ENCODE peak calls at places on chromosomes 7 and 10, in five cellular contexts. V is lung, N is astrocyte of the spinal cord, B is cardiac muscle cell, C is ascending aorta. M is an unnamed sample.

GRCh38 chr10:75765705-75766104 is 334.3 kb downstream of the LRMDA start:
- DNase-seq in B (no peak), C (no peak), V (no peak), N (no peak), M (no peak)

GRCh38 chr7:120512701-120513100 is 239.7 kb downstream of the KCND2 start:
- DNase-seq in C (no peak), V (no peak), N (no peak), B (no peak), M (no peak)

GRCh38 chr7:106126170-106126938 is 14.2 kb upstream of the SYPL1 start:
- DNase-seq in N (peak; percentile 55), C (no peak), B (peak; percentile 71), V (peak; percentile 42), M (no peak)

GRCh38 chr10:13993169-13993568 is 337.6 kb downstream of the FRMD4A start:
- DNase-seq in C (peak; percentile 62), N (peak; percentile 71), V (no peak), B (peak; percentile 93), M (no peak)

GRCh38 chr7:25014735-25015134 is 34.8 kb upstream of the OSBPL3 start:
- DNase-seq in N (peak; percentile 70), C (no peak), V (no peak), B (peak; percentile 83), M (no peak)

GRCh38 chr7:104793066-104793465 is 220.9 kb upstream of the KMT2E start:
- DNase-seq in V (no peak), N (no peak), C (no peak), B (peak; percentile 7), M (no peak)

GRCh38 chr7:145168879-145169278 is 333.0 kb upstream of the TPK1 start:
- DNase-seq in V (no peak), N (no peak), B (no peak), C (no peak), M (no peak)

GRCh38 chr10:70729763-70730357 is 55.3 kb downstream of the TBATA start:
- DNase-seq in B (peak; percentile 49), C (no peak), V (no peak), N (no peak), M (no peak)

GRCh38 chr10:92544296-92544695 is 29.6 kb downstream of the IDE start:
- DNase-seq in N (peak; percentile 6), V (no peak), B (peak; percentile 66), C (no peak), M (peak; percentile 30)

GRCh38 chr10:53463539-53463938 is 691.0 kb upstream of the MBL2 start:
- DNase-seq in B (no peak), C (no peak), V (no peak), N (no peak), M (no peak)

GRCh38 chr7:105743351-105743812 is 133.0 kb downstream of the ATXN7L1 start:
- DNase-seq in N (no peak), C (no peak), B (no peak), V (no peak), M (peak; percentile 46)

GRCh38 chr7:135745702-135746312 is 2.8 kb downstream of the FAM180A start:
- DNase-seq in C (peak; percentile 96), V (no peak), N (peak; percentile 94), B (peak; percentile 95), M (no peak)

GRCh38 chr10:98135222-98135899 is 904 bp downstream of the R3HCC1L start:
- DNase-seq in V (no peak), N (no peak), C (no peak), B (no peak), M (peak; percentile 32)

GRCh38 chr10:119542357-119542989 is at the start of gene RGS10:
- DNase-seq in N (peak; percentile 70), C (peak; percentile 82), B (peak; percentile 84), V (peak; percentile 69), M (peak; percentile 91)

GRCh38 chr10:132977076-132977475 is 34.7 kb upstream of the CFAP46 start:
- DNase-seq in V (no peak), C (no peak), B (no peak), N (no peak), M (no peak)

GRCh38 chr10:86951184-86951761 is 6.1 kb downstream of the MMRN2 start:
- DNase-seq in C (peak; percentile 40), N (no peak), V (no peak), B (no peak), M (no peak)

GRCh38 chr10:71773221-71773971 is at the start of gene VSIR:
- DNase-seq in V (peak; percentile 92), B (peak; percentile 88), N (peak; percentile 60), C (peak; percentile 96), M (peak; percentile 88)

GRCh38 chr7:50641442-50642405 is 76.5 kb upstream of the DDC start:
- DNase-seq in N (no peak), B (no peak), V (peak; percentile 26), C (no peak), M (no peak)

GRCh38 chr7:159197066-159197975 is 52.7 kb upstream of the VIPR2 start:
- DNase-seq in C (no peak), N (no peak), V (no peak), B (no peak), M (no peak)

GRCh38 chr7:131197920-131198610 is 129.6 kb upstream of the MKLN1 start:
- DNase-seq in N (peak; percentile 64), C (no peak), B (no peak), V (no peak), M (no peak)

GRCh38 chr7:26062240-26062603 is 89.8 kb upstream of the NFE2L3 start:
- DNase-seq in C (no peak), N (no peak), B (no peak), V (no peak), M (no peak)

GRCh38 chr7:12731775-12732174 is 44.3 kb downstream of the ARL4A start:
- DNase-seq in C (no peak), V (no peak), B (no peak), N (no peak), M (no peak)

GRCh38 chr10:86043236-86043635 is 323.4 kb downstream of the GRID1 start:
- DNase-seq in C (no peak), N (no peak), V (no peak), B (no peak), M (no peak)

GRCh38 chr10:130215076-130215917 is 79.1 kb downstream of the GLRX3 start:
- DNase-seq in C (no peak), N (no peak), B (no peak), V (no peak), M (no peak)

GRCh38 chr10:1706256-1706655 is 31.1 kb downstream of the ADARB2 start:
- DNase-seq in C (no peak), B (no peak), V (no peak), N (no peak), M (no peak)

GRCh38 chr7:98591926-98592325 is 25.2 kb upstream of the NPTX2 start:
- DNase-seq in V (no peak), B (no peak), C (no peak), N (no peak), M (no peak)

GRCh38 chr7:1196950-1197349 is 35.7 kb upstream of the UNCX start:
- DNase-seq in C (no peak), V (no peak), N (no peak), B (no peak), M (no peak)

GRCh38 chr7:1197997-1198632 is 34.6 kb upstream of the UNCX start:
- DNase-seq in B (peak; percentile 27), C (no peak), V (no peak), N (peak; percentile 55), M (no peak)

GRCh38 chr7:1200045-1200444 is 32.6 kb upstream of the UNCX start:
- DNase-seq in V (no peak), N (peak; percentile 24), B (peak; percentile 67), C (no peak), M (no peak)

GRCh38 chr7:1204460-1204859 is 28.2 kb upstream of the UNCX start:
- DNase-seq in V (no peak), N (no peak), C (no peak), B (no peak), M (no peak)

GRCh38 chr7:1201916-1202315 is 30.8 kb upstream of the UNCX start:
- DNase-seq in V (no peak), C (no peak), B (no peak), N (no peak), M (no peak)
- TF ChIP-seq CTCF in V (no peak), C (no peak), B (no peak), N (no peak), M (no peak)

DNA sequence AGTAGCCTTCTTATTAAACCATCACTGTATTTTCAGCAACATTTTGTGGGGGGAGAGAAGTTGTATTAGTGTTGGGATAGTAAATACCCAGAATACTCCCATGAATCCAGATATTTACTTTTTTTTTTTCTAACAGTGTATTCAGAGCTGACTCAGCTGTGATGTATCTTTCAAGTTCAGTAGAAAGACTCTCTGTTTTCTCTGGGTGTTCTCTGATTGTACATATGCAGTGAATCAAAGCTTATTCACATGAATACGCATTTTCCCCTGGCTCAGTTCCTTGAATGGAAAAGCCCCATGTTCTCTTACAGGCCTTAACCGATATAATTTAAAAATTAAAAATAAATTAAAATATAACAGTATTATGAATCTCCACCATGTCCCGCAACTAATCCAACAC is 1.3 kb downstream of the TFPI2 start:
- DNase-seq in B (peak; percentile 70), N (peak; percentile 80), C (no peak), V (no peak), M (no peak)
- H3K4me3 ChIP-seq in B (peak overlapping the region; percentile 81), N (peak overlapping the region; percentile 66), C (peak overlapping the region; percentile 82), V (no peak overlapping the region), M (no peak overlapping the region)

GRCh38 chr10:48932831-48933670 is 6.6 kb downstream of the LRRC18 start:
- DNase-seq in V (no peak), B (no peak), N (no peak), C (peak; percentile 44), M (no peak)

GRCh38 chr10:48934672-48935071 is 5.0 kb downstream of the LRRC18 start:
- DNase-seq in N (no peak), B (no peak), C (peak; percentile 55), V (no peak), M (no peak)

GRCh38 chr10:48929413-48929990 is 10.1 kb downstream of the LRRC18 start:
- DNase-seq in B (no peak), V (no peak), N (no peak), C (peak; percentile 48), M (no peak)

GRCh38 chr10:48935141-48935540 is 4.5 kb downstream of the LRRC18 start:
- DNase-seq in V (no peak), B (peak; percentile 14), N (peak; percentile 12), C (peak; percentile 34), M (no peak)

DNA sequence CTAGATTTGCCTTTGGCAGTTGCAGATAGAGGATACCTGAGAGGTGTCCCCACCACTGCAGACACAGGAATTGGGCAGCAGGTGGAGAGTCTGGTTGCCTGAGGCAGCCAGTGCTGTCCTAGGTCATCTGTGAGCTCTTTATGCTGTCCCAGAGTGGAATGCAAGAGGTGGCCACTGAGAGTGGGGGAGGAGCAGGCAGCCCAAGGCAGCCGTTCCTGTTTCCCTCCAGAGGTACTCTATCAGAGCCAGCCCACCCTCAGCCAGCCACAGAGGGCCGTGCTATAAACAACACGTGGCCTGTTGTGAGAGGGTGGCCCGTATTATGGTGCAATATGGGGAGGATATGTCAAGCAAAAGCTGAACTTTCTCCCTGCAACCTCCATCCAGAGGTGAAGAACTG is 8.5 kb downstream of the LRRC18 start:
- DNase-seq in V (no peak), B (no peak), N (no peak), C (peak; percentile 12), M (no peak)
- TF ChIP-seq CTCF in V (no peak), B (no peak), N (no peak), C (no peak), M (no peak)

DNA sequence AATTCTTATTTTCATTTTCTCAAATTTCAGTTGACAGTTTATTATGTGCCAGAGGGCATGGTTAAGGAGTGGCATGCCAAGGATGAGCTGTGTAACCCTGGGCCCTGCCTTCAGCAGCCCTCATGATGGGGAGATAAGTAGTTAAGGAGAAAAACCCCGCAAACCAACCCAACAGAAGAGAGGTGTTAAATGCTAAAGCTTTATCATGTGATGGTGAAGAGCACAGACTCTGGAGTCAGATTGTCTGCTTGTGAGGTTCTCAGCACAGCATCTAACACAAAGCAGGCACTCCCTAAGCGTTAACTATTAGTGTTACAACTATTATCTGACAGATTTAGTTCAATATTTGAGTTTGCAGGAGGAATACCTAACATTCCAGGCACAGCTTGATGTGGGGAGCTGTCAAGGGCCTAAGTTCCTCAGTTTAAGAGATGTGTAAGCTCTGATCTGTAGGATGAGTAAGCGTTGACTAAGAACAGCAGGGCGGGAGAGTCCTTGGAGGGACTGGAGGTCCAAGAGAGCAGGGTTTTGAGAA is 29.6 kb downstream of the STAM start:
- DNase-seq in N (peak; percentile 94), C (no peak), V (no peak), B (peak; percentile 80), M (no peak)
- H3K4me3 ChIP-seq in N (no peak overlapping the region), C (no peak overlapping the region), V (no peak overlapping the region), B (no peak overlapping the region), M (no peak overlapping the region)